ENCODE peak calls at places on chromosomes 2 and 18, in four cellular contexts. O, T, X and B are unnamed samples. For H3K36me3, the result is how much of the 10 kb centered on the place peaks cover.

GRCh38 chr18:55477537-55478300 is 110.3 kb downstream of the TCF4 start:
- DNase-seq in O (no peak), T (peak), X (no peak), B (no peak)

GRCh38 chr2:74524955-74525716 is 895 bp downstream of the DQX1 start:
- DNase-seq in O (no peak), T (no peak), X (no peak), B (no peak)

GRCh38 chr2:16160281-16161084 is 220.1 kb downstream of the MYCN start:
- DNase-seq in O (no peak), T (no peak), X (no peak), B (no peak)

GRCh38 chr2:188524519-188525113 is 232.9 kb downstream of the GULP1 start:
- DNase-seq in O (peak), T (peak), X (no peak), B (no peak)

GRCh38 chr18:60838677-60839076 is 466.1 kb upstream of the MC4R start:
- DNase-seq in O (no peak), T (no peak), X (no peak), B (no peak)

GRCh38 chr2:157414050-157414449 is 29.8 kb downstream of the CYTIP start:
- DNase-seq in O (no peak), T (no peak), X (no peak), B (no peak)

GRCh38 chr2:180291552-180292421 is 284.7 kb upstream of the CWC22 start:
- DNase-seq in O (no peak), T (no peak), X (no peak), B (no peak)

GRCh38 chr2:65952966-65953365 is 482.0 kb upstream of the MEIS1 start:
- DNase-seq in O (no peak), T (no peak), X (no peak), B (no peak)

GRCh38 chr2:165953306-165953654 is 296 bp downstream of the TTC21B start:
- DNase-seq in O (no peak), T (no peak), X (no peak), B (no peak)

GRCh38 chr2:1595274-1595673 is 149.0 kb downstream of the PXDN start:
- DNase-seq in O (no peak), T (no peak), X (no peak), B (no peak)

GRCh38 chr2:1591461-1591770 is 152.9 kb downstream of the PXDN start:
- DNase-seq in O (no peak), T (no peak), X (no peak), B (no peak)

GRCh38 chr2:1591978-1592907 is 152.1 kb downstream of the PXDN start:
- DNase-seq in O (no peak), T (peak), X (peak), B (no peak)

GRCh38 chr2:1594281-1595171 is 149.8 kb downstream of the PXDN start:
- DNase-seq in O (no peak), T (no peak), X (no peak), B (no peak)

DNA sequence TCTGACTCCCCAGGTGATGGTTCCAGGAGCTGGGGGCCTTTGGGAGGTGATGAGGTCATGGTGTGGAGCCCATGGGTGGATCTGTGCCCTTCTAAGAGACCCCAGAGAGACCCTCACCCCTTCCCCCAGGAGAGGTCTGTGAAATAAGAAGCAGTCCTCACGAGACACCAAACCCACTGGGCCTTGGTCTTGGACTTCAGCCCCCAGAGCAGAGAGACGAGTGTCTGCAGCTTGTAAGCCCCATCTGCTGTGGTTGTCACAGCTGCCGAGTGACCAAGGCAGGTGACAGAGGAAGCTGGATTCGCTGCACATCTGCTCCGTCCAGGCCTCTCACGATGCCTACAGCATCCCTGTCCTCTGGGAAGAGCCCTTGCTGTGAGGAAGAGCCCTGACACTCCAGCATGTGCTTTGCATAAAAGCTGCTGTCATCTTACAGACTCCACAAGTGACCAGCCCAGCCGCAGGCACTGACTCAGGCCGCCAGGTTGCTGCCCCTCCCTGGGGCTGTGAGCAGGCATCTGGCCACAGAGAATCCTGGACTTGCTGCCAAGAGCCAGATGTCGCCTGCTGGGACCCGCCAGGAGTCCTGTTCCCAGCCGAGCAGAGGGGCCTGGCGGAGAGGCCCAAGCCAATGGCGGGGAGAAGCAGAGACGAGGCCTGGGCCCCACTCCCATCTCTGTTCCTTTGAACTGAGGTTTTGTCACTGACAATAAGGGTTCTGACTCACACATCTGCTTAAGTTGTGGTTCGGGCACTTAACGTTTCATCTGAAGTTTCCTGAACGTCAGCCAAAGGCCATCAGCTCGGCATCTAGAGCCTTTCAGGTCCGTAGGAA is 150.7 kb downstream of the PXDN start:
- DNase-seq in O (no peak), T (peak), X (no peak), B (no peak)
- H3K27ac ChIP-seq in O (no peak), T (peak), X (no peak), B (no peak)

GRCh38 chr2:35504419-35504818 is 851.2 kb upstream of the CRIM1 start:
- DNase-seq in O (no peak), T (no peak), X (no peak), B (no peak)

GRCh38 chr2:35503311-35503710 is 852.3 kb upstream of the CRIM1 start:
- DNase-seq in O (no peak), T (no peak), X (no peak), B (no peak)

GRCh38 chr2:35508601-35509000 is 847.0 kb upstream of the CRIM1 start:
- DNase-seq in O (no peak), T (no peak), X (no peak), B (no peak)

GRCh38 chr2:35501076-35501475 is 854.5 kb upstream of the CRIM1 start:
- DNase-seq in O (no peak), T (no peak), X (no peak), B (no peak)

GRCh38 chr2:35503738-35504160 is 851.8 kb upstream of the CRIM1 start:
- DNase-seq in O (no peak), T (no peak), X (no peak), B (no peak)
- H3K4me3 ChIP-seq in O (no peak), T (no peak), X (no peak), B (no peak)

DNA sequence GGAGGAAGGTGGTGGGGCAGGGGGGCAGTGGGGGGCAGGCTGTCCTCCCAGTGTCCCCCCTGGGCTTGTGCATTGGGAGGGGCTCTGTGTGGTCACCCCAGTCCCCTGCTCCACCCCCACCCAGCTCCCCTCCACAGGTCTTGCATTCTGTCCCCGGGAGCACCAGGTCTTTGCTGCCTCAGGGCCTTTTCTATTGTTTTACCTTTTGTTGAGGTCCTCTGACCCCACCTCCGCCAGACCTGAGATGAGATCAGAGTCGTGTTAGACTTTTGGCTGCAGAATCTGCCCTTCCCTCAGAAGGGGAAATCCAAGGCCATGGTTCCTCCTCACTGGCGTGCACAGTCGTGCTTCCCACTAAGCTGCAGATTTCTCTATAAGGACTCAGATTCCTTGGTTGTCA is 20.8 kb downstream of the ATG4B start:
- DNase-seq in O (no peak), T (no peak), X (no peak), B (no peak)
- H3K36me3 ChIP-seq in O (under half), T (under half), X (under half), B (under half)

GRCh38 chr2:237315170-237315880 is 98.6 kb downstream of the COL6A3 start:
- DNase-seq in O (peak), T (peak), X (peak), B (no peak)
- H3K27ac ChIP-seq in O (peak), T (peak), X (peak), B (no peak)

GRCh38 chr2:241288489-241288888 is 27.0 kb downstream of the HDLBP start:
- DNase-seq in O (no peak), T (no peak), X (no peak), B (no peak)

GRCh38 chr2:241286348-241287090 is 29.0 kb downstream of the HDLBP start:
- DNase-seq in O (no peak), T (no peak), X (no peak), B (no peak)

GRCh38 chr2:241291152-241291551 is 24.3 kb downstream of the HDLBP start:
- DNase-seq in O (no peak), T (no peak), X (no peak), B (no peak)

GRCh38 chr2:241289597-241289996 is 25.9 kb downstream of the HDLBP start:
- DNase-seq in O (no peak), T (no peak), X (no peak), B (no peak)

DNA sequence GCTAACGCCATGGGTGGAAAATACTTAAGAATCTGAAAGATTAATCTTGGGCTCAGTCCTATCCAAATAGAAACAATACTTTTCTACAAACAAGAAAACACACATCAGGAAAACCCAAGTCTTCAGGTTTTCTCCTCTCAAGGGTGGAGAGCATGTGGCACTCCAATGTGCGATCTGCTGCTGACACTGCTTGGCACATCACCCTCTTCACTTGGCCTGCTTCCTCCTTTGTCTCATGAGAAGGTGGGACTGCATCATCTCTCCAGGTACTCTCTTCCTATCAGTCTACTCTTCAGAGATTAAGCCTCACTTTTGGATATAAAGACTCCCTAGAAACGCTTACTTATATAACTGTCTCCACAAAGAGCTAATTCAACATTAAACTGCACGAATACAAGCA is 26.4 kb downstream of the HDLBP start:
- DNase-seq in O (no peak), T (no peak), X (no peak), B (no peak)
- H3K4me3 ChIP-seq in O (no peak), T (no peak), X (no peak), B (no peak)

DNA sequence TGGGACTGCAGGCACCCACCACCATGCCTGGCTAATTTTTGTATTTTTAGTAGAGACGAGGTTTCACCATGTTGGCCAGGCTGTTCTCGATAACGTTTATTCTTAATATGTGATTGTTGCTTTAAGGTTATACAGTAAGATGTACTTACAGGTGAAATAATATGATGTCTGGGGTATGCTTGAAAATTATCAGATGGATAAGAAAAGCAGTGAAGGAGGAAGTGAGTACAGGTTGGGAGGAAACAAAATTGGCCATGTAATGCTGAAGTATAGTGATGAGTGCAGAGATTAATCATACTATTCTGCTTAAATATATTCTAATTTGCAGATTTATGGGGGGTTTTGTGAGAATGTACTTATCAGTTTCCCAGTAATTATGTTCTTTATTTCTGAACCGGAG is 3.0 kb downstream of the GCC2 start:
- DNase-seq in O (no peak), T (no peak), X (no peak), B (no peak)
- H3K36me3 ChIP-seq in O (under half), T (under half), X (under half), B (under half)

GRCh38 chr2:171230176-171230575 is 69.5 kb upstream of the TLK1 start:
- DNase-seq in O (no peak), T (no peak), X (no peak), B (no peak)
- H3K27ac ChIP-seq in O (no peak), T (no peak), X (no peak), B (no peak)